ENCODE peak calls at places on chromosome 6, in four cellular contexts. K is pancreas, C is Right ventricle myocardium superior, R is T-helper 9 cell. E is an unnamed sample.

GRCh38 chr6:131295081-131295480 is 159.8 kb downstream of the AKAP7 start:
- DNase-seq in K (no peak), C (no peak), R (no peak), E (no peak)

GRCh38 chr6:402901-403658 is 11.5 kb downstream of the IRF4 start:
- DNase-seq in K (no peak), C (no peak), R (no peak), E (no peak)

GRCh38 chr6:97656236-97656635 is 373.2 kb upstream of the MMS22L start:
- DNase-seq in K (no peak), C (no peak), R (no peak), E (no peak)

GRCh38 chr6:40038626-40039025 is 104.4 kb upstream of the MOCS1 start:
- DNase-seq in K (no peak), C (no peak), R (no peak), E (no peak)

GRCh38 chr6:85360794-85361642 is 88.9 kb upstream of the NT5E start:
- DNase-seq in K (no peak), C (no peak), R (no peak), E (no peak)

GRCh38 chr6:136757150-136757549 is 35.1 kb downstream of the MAP3K5 start:
- DNase-seq in K (no peak), C (no peak), R (no peak), E (no peak)

GRCh38 chr6:26179675-26180074 is 92.4 kb downstream of the HFE start:
- DNase-seq in K (no peak), C (no peak), R (no peak), E (no peak)

GRCh38 chr6:2127484-2127911 is 117.9 kb downstream of the GMDS start:
- DNase-seq in K (no peak), C (peak; percentile 75), R (no peak), E (no peak)

GRCh38 chr6:134138226-134138975 is 86.0 kb upstream of the SLC2A12 start:
- DNase-seq in K (no peak), C (no peak), R (no peak), E (no peak)

GRCh38 chr6:33908025-33908424 is 104.2 kb upstream of the MLN start:
- DNase-seq in K (no peak), C (no peak), R (no peak), E (no peak)

GRCh38 chr6:134451529-134451928 is 133.6 kb upstream of the SGK1 start:
- DNase-seq in K (no peak), C (no peak), R (no peak), E (no peak)

GRCh38 chr6:31041372-31041974 is 31.2 kb downstream of the MUC22 start:
- DNase-seq in K (no peak), C (no peak), R (no peak), E (no peak)

GRCh38 chr6:146915671-146916127 is 288.5 kb upstream of the STXBP5 start:
- DNase-seq in K (no peak), C (no peak), R (no peak), E (no peak)

GRCh38 chr6:10507715-10508114 is 13.4 kb upstream of the GCNT2 start:
- DNase-seq in K (no peak), C (no peak), R (no peak), E (no peak)

GRCh38 chr6:136280032-136280609 is 9.5 kb downstream of the BCLAF1 start:
- DNase-seq in K (no peak), C (no peak), R (no peak), E (no peak)

GRCh38 chr6:63941747-63942470 is 306.3 kb downstream of the PHF3 start:
- DNase-seq in K (no peak), C (no peak), R (no peak), E (no peak)

GRCh38 chr6:132733814-132734213 is 20.0 kb upstream of the VNN1 start:
- DNase-seq in K (no peak), C (no peak), R (no peak), E (no peak)

GRCh38 chr6:126820617-126821016 is 297.9 kb upstream of the RSPO3 start:
- DNase-seq in K (no peak), C (no peak), R (no peak), E (no peak)

GRCh38 chr6:27791182-27791939 is 120.8 kb downstream of the OR2B2 start:
- DNase-seq in K (no peak), C (no peak), R (no peak), E (no peak)

GRCh38 chr6:138162104-138162946 is 586 bp downstream of the ARFGEF3 start:
- DNase-seq in K (peak; percentile 79), C (no peak), R (no peak), E (no peak)

GRCh38 chr6:10555625-10556309 is 34.6 kb downstream of the GCNT2 start:
- DNase-seq in K (no peak), C (peak; percentile 83), R (no peak), E (no peak)

GRCh38 chr6:77124604-77125003 is 338.7 kb downstream of the HTR1B start:
- DNase-seq in K (no peak), C (no peak), R (no peak), E (no peak)

GRCh38 chr6:9233686-9234085 is 798.3 kb upstream of the SLC35B3 start:
- DNase-seq in K (no peak), C (no peak), R (no peak), E (no peak)

GRCh38 chr6:36350082-36350481 is 13.4 kb upstream of the BNIP5 start:
- DNase-seq in K (no peak), C (no peak), R (no peak), E (no peak)

GRCh38 chr6:34580707-34581560 is 24.8 kb upstream of the SPDEF start:
- DNase-seq in K (no peak), C (no peak), R (no peak), E (no peak)

GRCh38 chr6:126077810-126078791 is 91.8 kb downstream of the TRMT11 start:
- DNase-seq in K (no peak), C (no peak), R (no peak), E (no peak)

GRCh38 chr6:141719476-141719875 is 413.2 kb upstream of the GJE1 start:
- DNase-seq in K (no peak), C (no peak), R (no peak), E (no peak)

GRCh38 chr6:170135041-170135440 is 155.8 kb downstream of the DLL1 start:
- DNase-seq in K (no peak), C (no peak), R (no peak), E (no peak)

GRCh38 chr6:138765896-138766487 is 7.6 kb upstream of the CCDC28A start:
- DNase-seq in K (no peak), C (no peak), R (no peak), E (no peak)

GRCh38 chr6:125104425-125104824 is 49.1 kb upstream of the TPD52L1 start:
- DNase-seq in K (no peak), C (no peak), R (no peak), E (no peak)

GRCh38 chr6:134007077-134007476 is 45.3 kb downstream of the SLC2A12 start:
- DNase-seq in K (peak; percentile 88), C (no peak), R (no peak), E (no peak)

GRCh38 chr6:142685852-142686718 is 258.9 kb downstream of the HIVEP2 start:
- DNase-seq in K (no peak), C (no peak), R (no peak), E (no peak)

GRCh38 chr6:142400495-142400894 is 98.7 kb downstream of the ADGRG6 start:
- DNase-seq in K (no peak), C (no peak), R (no peak), E (no peak)

GRCh38 chr6:135667694-135668455 is 170.3 kb upstream of the AHI1 start:
- DNase-seq in K (no peak), C (peak; percentile 50), R (no peak), E (no peak)

GRCh38 chr6:36052092-36052491 is 24.5 kb downstream of the MAPK14 start:
- DNase-seq in K (no peak), C (no peak), R (no peak), E (no peak)

GRCh38 chr6:101392561-101393230 is 812 bp upstream of the GRIK2 start:
- DNase-seq in K (peak; percentile 35), C (no peak), R (no peak), E (no peak)

GRCh38 chr6:118896339-118897136 is 2.6 kb downstream of the ASF1A start:
- DNase-seq in K (no peak), C (no peak), R (no peak), E (peak; percentile 75)